ENCODE peak calls at places on chromosome 19, in seven cellular contexts. V, J, H, I, N, A and B are unnamed samples.

GRCh38 chr19:49396738-49397505 is 8.9 kb downstream of the KASH5 start:
- DNase-seq in V (no peak), J (no peak), H (no peak), I (no peak), N (no peak), A (no peak), B (no peak)

GRCh38 chr19:33287438-33287837 is 14.9 kb downstream of the CEBPA start:
- DNase-seq in V (no peak), J (no peak), H (no peak), I (no peak), N (no peak), A (no peak), B (no peak)

GRCh38 chr19:13150919-13151604 is 851 bp downstream of the IER2 start:
- DNase-seq in V (no peak), J (peak; percentile 48), H (no peak), I (no peak), N (peak; percentile 57), A (no peak), B (no peak)

GRCh38 chr19:53553865-53554791 is 16.2 kb downstream of the ZNF331 start:
- DNase-seq in V (peak; percentile 91), J (peak; percentile 87), H (peak; percentile 89), I (peak; percentile 94), N (peak; percentile 90), A (peak; percentile 71), B (peak; percentile 56)

GRCh38 chr19:37594982-37595382 is 306 bp downstream of the ZNF540 start:
- DNase-seq in V (peak; percentile 75), J (peak; percentile 72), H (peak; percentile 71), I (peak; percentile 88), N (peak; percentile 57), A (no peak), B (peak; percentile 37)

GRCh38 chr19:35715981-35716734 is 1.6 kb upstream of the KMT2B start:
- DNase-seq in V (no peak), J (no peak), H (peak; percentile 69), I (peak; percentile 63), N (peak; percentile 68), A (peak; percentile 46), B (no peak)

GRCh38 chr19:1762243-1763140 is 9.2 kb downstream of the ONECUT3 start:
- DNase-seq in V (no peak), J (no peak), H (no peak), I (no peak), N (no peak), A (no peak), B (no peak)

GRCh38 chr19:38977445-38978314 is 2.1 kb upstream of the FBXO17 start:
- DNase-seq in V (no peak), J (no peak), H (no peak), I (no peak), N (no peak), A (no peak), B (no peak)

GRCh38 chr19:10988380-10988779 is 27.6 kb downstream of the SMARCA4 start:
- DNase-seq in V (no peak), J (no peak), H (no peak), I (no peak), N (no peak), A (no peak), B (no peak)

GRCh38 chr19:33395561-33396550 is 22.3 kb downstream of the CEBPG start:
- DNase-seq in V (peak; percentile 42), J (no peak), H (peak; percentile 71), I (no peak), N (peak; percentile 75), A (no peak), B (no peak)

GRCh38 chr19:43759515-43759914 is 4.8 kb upstream of the SMG9 start:
- DNase-seq in V (no peak), J (peak; percentile 59), H (no peak), I (no peak), N (no peak), A (peak; percentile 86), B (no peak)

GRCh38 chr19:55586976-55587668 is 6.5 kb upstream of the ZNF579 start:
- DNase-seq in V (peak; percentile 92), J (peak; percentile 95), H (peak; percentile 93), I (peak; percentile 95), N (peak; percentile 94), A (peak; percentile 96), B (peak; percentile 68)

GRCh38 chr19:49468746-49469447 is 5.1 kb upstream of the FLT3LG start:
- DNase-seq in V (no peak), J (peak; percentile 69), H (peak; percentile 76), I (peak; percentile 90), N (peak; percentile 61), A (peak; percentile 68), B (peak; percentile 31)

GRCh38 chr19:43229315-43229714 is 23.9 kb upstream of the PSG4 start:
- DNase-seq in V (no peak), J (no peak), H (no peak), I (no peak), N (no peak), A (no peak), B (no peak)

GRCh38 chr19:1806184-1807029 is 5.7 kb downstream of the ATP8B3 start:
- DNase-seq in V (no peak), J (no peak), H (no peak), I (no peak), N (no peak), A (no peak), B (no peak)

GRCh38 chr19:34253711-34254551 is 423 bp upstream of the GARRE1 start:
- DNase-seq in V (peak; percentile 91), J (peak; percentile 69), H (peak; percentile 85), I (peak; percentile 90), N (peak; percentile 83), A (peak; percentile 79), B (peak; percentile 16)

GRCh38 chr19:2883686-2884439 is 16.7 kb downstream of the ZNF556 start:
- DNase-seq in V (no peak), J (no peak), H (no peak), I (no peak), N (no peak), A (no peak), B (no peak)

GRCh38 chr19:38975214-38975860 is at the start of gene FBXO17:
- DNase-seq in V (peak; percentile 69), J (no peak), H (peak; percentile 65), I (peak; percentile 75), N (peak; percentile 75), A (peak; percentile 42), B (no peak)

GRCh38 chr19:8005534-8006256 is at the start of gene ELAVL1:
- DNase-seq in V (peak; percentile 94), J (peak; percentile 84), H (peak; percentile 92), I (peak; percentile 92), N (peak; percentile 89), A (peak; percentile 91), B (peak; percentile 28)

GRCh38 chr19:7534531-7534980 is 961 bp upstream of the PNPLA6 start:
- DNase-seq in V (peak; percentile 80), J (peak; percentile 79), H (peak; percentile 68), I (peak; percentile 92), N (peak; percentile 71), A (peak; percentile 61), B (peak; percentile 70)

GRCh38 chr19:56660381-56661105 is 11.0 kb downstream of the ZNF835 start:
- DNase-seq in V (peak; percentile 62), J (no peak), H (peak; percentile 31), I (no peak), N (peak; percentile 20), A (no peak), B (no peak)

DNA sequence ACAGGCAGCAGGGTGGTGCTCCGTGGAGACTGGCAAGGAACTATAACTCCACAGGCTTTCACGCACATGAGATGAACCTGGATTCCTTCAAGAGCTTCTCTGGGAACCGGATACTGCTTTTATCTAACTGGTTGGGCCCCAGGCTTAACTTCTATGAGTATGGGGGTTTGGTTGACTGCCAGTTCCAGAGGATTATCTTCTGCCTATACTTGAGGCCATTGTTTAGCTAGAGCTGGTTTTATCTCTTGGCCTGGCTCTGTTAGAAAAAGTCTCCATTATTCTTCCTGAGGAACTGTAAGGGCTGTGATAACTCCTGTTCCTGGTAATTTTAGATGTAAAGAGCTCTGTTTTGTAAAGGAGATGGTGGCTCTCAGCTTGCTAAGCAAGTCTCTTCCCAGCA is 40.9 kb downstream of the ZNF846 start:
- DNase-seq in V (no peak), J (no peak), H (no peak), I (no peak), N (no peak), A (no peak), B (no peak)
- H3K27ac ChIP-seq in V (no peak overlapping the region), J (no peak overlapping the region), H (no peak overlapping the region), I (no peak overlapping the region), N (no peak overlapping the region), A (no peak overlapping the region), B (no peak overlapping the region)

GRCh38 chr19:18427080-18427751 is 8.0 kb downstream of the SSBP4 start:
- DNase-seq in V (peak; percentile 37), J (no peak), H (no peak), I (no peak), N (no peak), A (no peak), B (no peak)
- TF ChIP-seq CTCF in V (no peak), J (no peak), H (no peak), I (no peak), N (no peak), A (no peak), B (no peak)

GRCh38 chr19:4328243-4328990 is 10.2 kb downstream of the STAP2 start:
- DNase-seq in V (peak; percentile 97), J (peak; percentile 91), H (peak; percentile 88), I (peak; percentile 94), N (peak; percentile 90), A (no peak), B (no peak)

GRCh38 chr19:4326215-4326836 is 12.3 kb downstream of the STAP2 start:
- DNase-seq in V (no peak), J (no peak), H (no peak), I (no peak), N (no peak), A (no peak), B (no peak)

GRCh38 chr19:4327252-4327876 is 11.3 kb downstream of the STAP2 start:
- DNase-seq in V (peak; percentile 81), J (peak; percentile 50), H (peak; percentile 57), I (peak; percentile 85), N (peak; percentile 69), A (no peak), B (no peak)

GRCh38 chr19:4326837-4327251 is 11.8 kb downstream of the STAP2 start:
- DNase-seq in V (no peak), J (no peak), H (no peak), I (no peak), N (no peak), A (no peak), B (no peak)

DNA sequence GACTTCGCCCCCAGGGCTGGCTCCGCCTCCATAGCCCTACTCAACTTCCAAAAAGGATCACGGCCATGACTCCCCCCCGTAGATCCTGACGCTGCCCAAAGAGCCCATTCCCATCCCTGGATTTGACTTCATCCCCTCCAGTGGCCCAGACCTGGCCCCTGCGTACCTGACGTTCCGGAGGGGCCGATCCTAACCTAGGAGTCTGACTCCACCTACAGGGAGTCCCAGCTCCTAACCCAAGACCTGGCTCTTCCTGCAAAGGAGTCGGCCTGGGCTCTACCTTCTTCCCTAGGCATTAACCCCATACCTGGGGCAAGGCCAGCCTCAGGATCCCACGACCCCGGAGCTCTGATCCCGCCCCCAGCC is 10.8 kb downstream of the STAP2 start:
- DNase-seq in V (no peak), J (peak; percentile 31), H (no peak), I (no peak), N (no peak), A (no peak), B (no peak)
- H3K27ac ChIP-seq in V (no peak overlapping the region), J (peak overlapping the region; percentile 27), H (no peak overlapping the region), I (no peak overlapping the region), N (no peak overlapping the region), A (no peak overlapping the region), B (no peak overlapping the region)

DNA sequence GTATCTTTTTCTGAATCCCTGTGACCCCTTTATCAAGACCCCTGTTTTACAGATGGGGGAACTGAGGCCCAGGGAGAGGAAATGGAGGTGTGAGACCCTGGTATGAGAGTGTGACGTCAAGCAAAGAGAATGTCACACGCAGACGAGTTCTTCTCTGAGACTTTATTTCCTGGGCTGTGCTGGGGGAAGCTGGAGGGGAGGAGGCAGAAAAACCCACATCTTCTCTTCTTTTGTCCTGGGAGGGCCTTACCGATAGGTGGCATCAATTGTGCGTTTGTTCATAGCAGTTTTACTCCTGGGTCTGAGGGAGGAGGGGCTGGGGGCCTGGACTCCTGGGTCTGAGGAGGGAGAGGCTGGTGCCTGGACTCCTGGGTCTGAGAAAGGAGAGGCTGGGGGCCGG is 4.9 kb upstream of the KLK15 start:
- DNase-seq in V (no peak), J (no peak), H (no peak), I (no peak), N (no peak), A (no peak), B (no peak)
- TF ChIP-seq CTCF in V (no peak), J (no peak), H (no peak), I (no peak), N (no peak), A (no peak), B (no peak)